ENCODE peak calls at places on chromosomes 3 and 15, in six cellular contexts. E is nephron progenitor cell, X is A673, W is HFFc6, K is psoas muscle, C is AG09319. M is an unnamed sample.

GRCh38 chr15:72919936-72920455 is 132.3 kb upstream of the NEO1 start:
- DNase-seq in E (no peak), X (no peak), W (no peak), K (no peak), C (no peak), M (no peak)

GRCh38 chr3:133328373-133328772 is 71.5 kb upstream of the BFSP2 start:
- DNase-seq in E (no peak), X (no peak), W (no peak), K (no peak), C (no peak), M (no peak)

GRCh38 chr3:124783696-124784095 is 53.4 kb downstream of the UMPS start:
- DNase-seq in E (no peak), X (no peak), W (no peak), K (no peak), C (no peak), M (no peak)

GRCh38 chr15:83012038-83012490 is 625 bp upstream of the C15orf40 start:
- DNase-seq in E (no peak), X (peak; percentile 30), W (no peak), K (no peak), C (no peak), M (no peak)

GRCh38 chr15:69647160-69647513 is 194.5 kb downstream of the RPLP1 start:
- DNase-seq in E (no peak), X (no peak), W (no peak), K (no peak), C (no peak), M (no peak)

GRCh38 chr3:52126500-52126899 is 27.7 kb downstream of the POC1A start:
- DNase-seq in E (no peak), X (no peak), W (no peak), K (peak; percentile 34), C (no peak), M (no peak)

GRCh38 chr3:194249323-194250103 is 101.6 kb downstream of the CPN2 start:
- DNase-seq in E (no peak), X (peak; percentile 68), W (no peak), K (no peak), C (no peak), M (no peak)

GRCh38 chr3:38029400-38030125 is at the start of gene PLCD1:
- DNase-seq in E (peak; percentile 83), X (no peak), W (peak; percentile 28), K (peak; percentile 88), C (peak; percentile 42), M (peak; percentile 45)

GRCh38 chr15:36591534-36592411 is 12.3 kb downstream of the CDIN1 start:
- DNase-seq in E (no peak), X (no peak), W (peak; percentile 57), K (no peak), C (no peak), M (no peak)

GRCh38 chr15:50906954-50907865 is 1.3 kb upstream of the AP4E1 start:
- DNase-seq in E (no peak), X (no peak), W (no peak), K (no peak), C (no peak), M (peak; percentile 94)

GRCh38 chr3:101950510-101950909 is 101.2 kb downstream of the NFKBIZ start:
- DNase-seq in E (no peak), X (no peak), W (peak; percentile 88), K (no peak), C (peak; percentile 37), M (peak; percentile 46)

GRCh38 chr3:9078561-9079240 is 115.4 kb upstream of the RAD18 start:
- DNase-seq in E (no peak), X (peak; percentile 21), W (no peak), K (no peak), C (no peak), M (peak; percentile 11)

GRCh38 chr15:88708256-88709054 is 69.6 kb downstream of the ISG20 start:
- DNase-seq in E (no peak), X (peak; percentile 9), W (peak; percentile 5), K (no peak), C (peak; percentile 35), M (no peak)

GRCh38 chr3:181899702-181900101 is 188.0 kb downstream of the SOX2 start:
- DNase-seq in E (no peak), X (no peak), W (no peak), K (no peak), C (no peak), M (no peak)
- TF ChIP-seq CTCF in E (no peak), X (no peak), W (no peak), K (no peak), C (no peak), M (no peak)

DNA sequence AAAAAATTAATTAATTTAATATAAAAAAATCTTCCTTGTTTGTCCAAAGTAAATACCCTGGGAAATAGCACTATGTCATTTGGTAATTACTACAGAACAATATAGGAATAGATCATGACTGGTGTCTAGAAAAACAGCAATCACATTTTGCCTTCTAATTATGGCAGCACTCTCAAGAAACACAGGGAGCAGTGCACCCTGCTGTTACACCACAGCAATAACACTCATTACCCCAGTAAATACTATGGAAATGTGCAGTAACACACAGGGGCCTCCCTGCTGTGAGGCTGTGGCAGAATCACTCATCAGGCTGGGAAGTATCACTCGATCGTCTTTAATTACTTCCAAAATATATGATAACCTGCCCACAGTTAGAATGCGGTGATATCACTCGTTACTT is 646.0 kb downstream of the TUSC7 start:
- DNase-seq in E (peak; percentile 13), X (peak; percentile 69), W (no peak), K (no peak), C (no peak), M (no peak)
- TF ChIP-seq CTCF in E (peak; percentile 50), X (peak; percentile 57), W (no peak), K (no peak), C (peak; percentile 17), M (no peak)

DNA sequence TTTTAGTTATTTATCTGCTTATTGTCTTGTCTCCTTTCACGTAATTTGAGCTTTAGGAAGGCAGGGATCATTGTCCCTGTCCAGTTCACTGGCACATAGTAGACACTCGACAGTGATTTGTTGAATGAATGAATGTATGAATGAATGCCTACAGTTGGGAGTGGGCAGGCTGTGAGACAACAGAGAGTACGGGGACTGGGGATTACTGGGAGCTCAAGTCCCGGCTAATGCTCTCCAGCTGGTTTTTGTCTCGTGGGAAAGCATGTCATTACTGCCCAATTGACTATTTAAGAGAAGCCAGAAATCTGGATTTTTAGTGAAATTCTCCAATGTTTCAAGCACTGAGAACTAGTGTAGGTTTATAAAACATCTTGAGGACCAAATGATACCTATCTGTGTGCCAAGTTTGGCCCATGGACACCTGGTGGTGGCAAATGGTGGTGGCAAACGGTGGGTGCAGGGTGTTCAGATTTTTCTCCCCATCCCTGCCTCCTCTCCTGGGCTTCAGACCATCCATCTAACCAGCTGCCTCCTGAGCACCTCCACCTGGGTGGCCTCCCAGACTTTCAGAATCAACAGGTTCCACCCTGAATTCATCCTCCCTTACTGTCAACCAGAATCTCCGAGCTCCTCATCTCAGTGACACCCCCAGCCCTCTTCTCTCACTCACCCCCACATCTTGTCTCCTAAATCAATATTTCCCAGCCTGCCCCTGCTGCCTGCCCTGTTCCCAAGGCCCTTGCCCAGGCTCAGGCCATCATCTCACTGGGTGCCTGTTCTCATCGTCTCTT is 36.2 kb upstream of the TRH start:
- DNase-seq in E (no peak), X (peak; percentile 34), W (no peak), K (no peak), C (no peak), M (peak; percentile 6)
- TF ChIP-seq CTCF in E (no peak), X (peak; percentile 18), W (peak; percentile 60), K (no peak), C (no peak), M (no peak)

DNA sequence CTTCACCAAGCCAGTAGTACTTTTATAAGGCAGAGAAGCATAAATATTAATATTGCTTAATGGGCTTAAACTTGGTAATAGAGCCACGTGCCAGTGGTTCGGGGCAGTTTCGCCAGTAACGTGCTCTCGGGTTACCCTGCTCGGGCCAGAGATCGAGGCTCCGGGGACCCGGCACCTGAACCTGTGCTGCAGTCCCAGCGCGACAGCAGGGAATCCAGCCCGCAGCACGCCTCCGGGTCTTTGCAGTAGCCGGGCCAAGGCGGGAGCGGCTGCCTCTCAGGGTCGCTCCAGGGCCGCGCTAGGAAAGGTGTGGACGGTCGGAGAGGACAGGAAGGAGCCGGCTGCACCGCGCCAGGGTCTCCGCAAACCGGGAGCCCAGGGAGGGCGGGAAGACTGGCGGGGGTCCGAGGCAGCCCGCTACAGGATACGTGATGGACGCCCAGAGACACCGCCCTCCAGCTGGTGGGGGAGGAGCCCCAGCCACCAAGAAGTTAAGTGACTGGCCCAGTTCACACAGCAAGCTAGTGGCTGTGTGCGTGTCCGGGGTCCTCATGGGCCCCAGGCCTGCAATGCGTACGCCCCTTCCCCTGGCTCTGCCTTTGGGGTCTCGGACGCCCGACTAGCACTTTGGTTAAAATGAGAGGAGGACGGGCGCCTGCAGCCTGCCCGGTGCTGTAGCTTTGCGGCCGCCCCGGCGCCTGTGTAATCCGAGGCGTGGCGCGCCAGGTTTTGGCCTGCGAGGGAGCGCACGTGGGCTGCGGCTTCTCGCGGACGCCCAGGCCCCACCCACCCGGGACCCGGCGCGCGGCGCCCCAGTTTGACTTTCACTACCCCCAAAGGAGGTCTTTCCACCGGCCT is 1.2 kb upstream of the PDE8A start:
- DNase-seq in E (peak; percentile 86), X (peak; percentile 93), W (peak; percentile 78), K (peak; percentile 92), C (no peak), M (peak; percentile 92)
- TF ChIP-seq CTCF in E (no peak), X (no peak), W (no peak), K (no peak), C (no peak), M (no peak)

GRCh38 chr3:148158210-148158609 is 539.5 kb upstream of the AGTR1 start:
- DNase-seq in E (no peak), X (peak; percentile 63), W (no peak), K (no peak), C (no peak), M (no peak)

GRCh38 chr3:148162132-148162531 is 535.6 kb upstream of the AGTR1 start:
- DNase-seq in E (no peak), X (no peak), W (no peak), K (no peak), C (no peak), M (no peak)
- TF ChIP-seq CTCF in E (no peak), X (no peak), W (no peak), K (peak; percentile 4), C (no peak), M (no peak)

GRCh38 chr3:58419782-58420512 is 13.7 kb downstream of the PDHB start:
- DNase-seq in E (no peak), X (no peak), W (peak; percentile 77), K (peak; percentile 79), C (no peak), M (no peak)

GRCh38 chr3:58425782-58426181 is 7.8 kb downstream of the PDHB start:
- DNase-seq in E (no peak), X (no peak), W (no peak), K (no peak), C (no peak), M (no peak)

GRCh38 chr3:58424613-58425012 is 9.0 kb downstream of the PDHB start:
- DNase-seq in E (no peak), X (no peak), W (no peak), K (no peak), C (no peak), M (no peak)

GRCh38 chr3:58421004-58421403 is 12.6 kb downstream of the PDHB start:
- DNase-seq in E (no peak), X (no peak), W (no peak), K (no peak), C (no peak), M (no peak)

DNA sequence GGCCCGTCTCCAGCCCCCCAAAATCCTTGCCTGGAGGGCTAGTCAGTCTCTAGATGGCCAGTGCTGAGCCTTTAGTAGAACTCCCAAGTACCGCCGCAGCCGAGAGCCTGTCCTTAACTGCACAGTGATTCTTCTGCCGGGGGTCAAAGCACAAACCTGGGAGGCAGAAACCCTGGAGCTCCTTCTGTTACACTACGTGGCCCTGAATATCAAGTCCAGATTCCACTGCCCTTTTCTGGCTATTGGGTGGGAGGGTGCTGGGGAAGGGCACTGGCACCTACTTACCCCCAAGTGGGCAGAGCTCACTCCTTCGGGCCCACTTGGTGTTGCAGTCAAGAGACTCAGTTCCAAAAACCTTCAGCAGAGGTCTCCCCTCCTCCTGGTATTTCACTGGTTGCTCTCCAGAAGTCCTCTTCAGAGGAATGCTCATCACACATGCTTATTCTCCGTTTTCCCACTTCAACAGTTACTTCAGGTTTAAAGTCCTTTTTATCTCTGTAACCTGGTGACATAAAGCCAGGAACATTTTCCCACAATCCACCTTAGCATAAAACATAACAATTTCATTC is 10.8 kb downstream of the PDHB start:
- DNase-seq in E (no peak), X (peak; percentile 30), W (no peak), K (no peak), C (no peak), M (no peak)
- TF ChIP-seq CTCF in E (no peak), X (peak; percentile 31), W (peak; percentile 59), K (peak; percentile 10), C (peak; percentile 31), M (no peak)